ENCODE peak calls at places on chromosome 21, in four cellular contexts. R, B, K and J are unnamed samples.

GRCh38 chr21:38787461-38788274 is 18.1 kb upstream of the ETS2 start:
- DNase-seq in R (peak), B (peak), K (no peak), J (peak)

GRCh38 chr21:42562816-42563215 is 49.2 kb downstream of the SLC37A1 start:
- DNase-seq in R (no peak), B (peak), K (no peak), J (no peak)

GRCh38 chr21:32468567-32469175 is 56.2 kb downstream of the EVA1C start:
- DNase-seq in R (no peak), B (no peak), K (no peak), J (no peak)

GRCh38 chr21:37106998-37107397 is 33.9 kb downstream of the TTC3 start:
- DNase-seq in R (no peak), B (no peak), K (no peak), J (no peak)

GRCh38 chr21:42472521-42472920 is 23.5 kb downstream of the RSPH1 start:
- DNase-seq in R (no peak), B (no peak), K (no peak), J (no peak)

GRCh38 chr21:45768741-45769049 is 125.2 kb downstream of the PCBP3 start:
- DNase-seq in R (peak), B (no peak), K (no peak), J (no peak)

GRCh38 chr21:41955516-41955915 is 1.7 kb upstream of the C2CD2 start:
- DNase-seq in R (no peak), B (no peak), K (no peak), J (no peak)

GRCh38 chr21:32578107-32578691 is 7.1 kb downstream of the TCP10L start:
- DNase-seq in R (peak), B (no peak), K (no peak), J (peak)

GRCh38 chr21:46126321-46127238 is 28.7 kb downstream of the COL6A2 start:
- DNase-seq in R (no peak), B (peak), K (no peak), J (no peak)

GRCh38 chr21:23887709-23888303 is 1719.5 kb downstream of the MRPL39 start:
- DNase-seq in R (peak), B (no peak), K (no peak), J (peak)